ENCODE peak calls at places on chromosomes 16 and 17, in four cellular contexts. D, H, T and A are unnamed samples.

GRCh38 chr16:24130494-24131085 is 125.5 kb upstream of the CACNG3 start:
- DNase-seq in D (no peak), H (no peak), T (no peak), A (no peak)

GRCh38 chr17:45265823-45266222 is 3.9 kb upstream of the SPATA32 start:
- DNase-seq in D (no peak), H (peak), T (no peak), A (no peak)

GRCh38 chr16:88698694-88699045 is 7.5 kb downstream of the RNF166 start:
- DNase-seq in D (no peak), H (no peak), T (no peak), A (no peak)

GRCh38 chr17:51799981-51800380 is 358.5 kb downstream of the CA10 start:
- DNase-seq in D (no peak), H (no peak), T (no peak), A (no peak)

GRCh38 chr16:65769776-65770438 is 596.6 kb upstream of the CDH5 start:
- DNase-seq in D (no peak), H (peak), T (no peak), A (no peak)

GRCh38 chr17:80361495-80362220 is 53.3 kb upstream of the ENDOV start:
- DNase-seq in D (peak), H (no peak), T (no peak), A (peak)

GRCh38 chr17:69492410-69493071 is 78.0 kb downstream of the MAP2K6 start:
- DNase-seq in D (no peak), H (peak), T (no peak), A (no peak)

GRCh38 chr16:17555176-17555575 is 84.4 kb upstream of the XYLT1 start:
- DNase-seq in D (no peak), H (peak), T (no peak), A (no peak)

GRCh38 chr16:67161595-67162058 is 1.9 kb downstream of the FBXL8 start:
- DNase-seq in D (no peak), H (no peak), T (no peak), A (peak)

GRCh38 chr17:58326609-58327341 is 1.8 kb downstream of the TSPOAP1 start:
- DNase-seq in D (no peak), H (no peak), T (no peak), A (peak)

GRCh38 chr17:68228817-68229570 is 18.8 kb upstream of the AMZ2 start:
- DNase-seq in D (no peak), H (no peak), T (no peak), A (no peak)

GRCh38 chr17:47693667-47694017 is 319 bp upstream of the TBKBP1 start:
- DNase-seq in D (no peak), H (no peak), T (no peak), A (peak)

GRCh38 chr17:75238684-75239191 is 22.7 kb downstream of the GGA3 start:
- DNase-seq in D (peak), H (peak), T (peak), A (peak)

GRCh38 chr16:87453326-87453725 is 39.5 kb downstream of the ZCCHC14 start:
- DNase-seq in D (no peak), H (no peak), T (no peak), A (no peak)